ENCODE peak calls at places on chromosomes 4 and X, in four cellular contexts. One of them, this sample, is unnamed.

GRCh38 chrX:12956704-12957541 is 18.0 kb upstream of the TMSB4X start:
- DNase-seq in K562: peak
- DNase-seq in HepG2: no peak
- DNase-seq in H1: no peak
- DNase-seq in this sample: peak

GRCh38 chrX:48826135-48826875 is at the start of gene ERAS:
- DNase-seq in K562: no peak
- DNase-seq in HepG2: no peak
- DNase-seq in H1: no peak
- DNase-seq in this sample: no peak

GRCh38 chr4:105122334-105122733 is 24.3 kb upstream of the TET2 start:
- DNase-seq in K562: no peak
- DNase-seq in HepG2: no peak
- DNase-seq in H1: no peak
- DNase-seq in this sample: no peak

GRCh38 chr4:138831943-138832342 is 183.6 kb upstream of the NOCT start:
- DNase-seq in K562: no peak
- DNase-seq in HepG2: no peak
- DNase-seq in H1: no peak
- DNase-seq in this sample: peak

GRCh38 chr4:119861731-119862130 is 204.9 kb downstream of the MAD2L1 start:
- DNase-seq in K562: no peak
- DNase-seq in HepG2: no peak
- DNase-seq in H1: no peak
- DNase-seq in this sample: no peak

GRCh38 chr4:2462992-2463762 is 5.7 kb upstream of the RNF4 start:
- DNase-seq in K562: no peak
- DNase-seq in HepG2: no peak
- DNase-seq in H1: no peak
- DNase-seq in this sample: no peak

GRCh38 chr4:175234162-175234561 is 316.0 kb downstream of the ADAM29 start:
- DNase-seq in K562: no peak
- DNase-seq in HepG2: no peak
- DNase-seq in H1: no peak
- DNase-seq in this sample: no peak

GRCh38 chrX:130184168-130184567 is 12.4 kb downstream of the RAB33A start:
- DNase-seq in K562: no peak
- DNase-seq in HepG2: no peak
- DNase-seq in H1: no peak
- DNase-seq in this sample: no peak

GRCh38 chr4:17662694-17663093 is 48.3 kb downstream of the MED28 start:
- DNase-seq in K562: no peak
- DNase-seq in HepG2: no peak
- DNase-seq in H1: no peak
- DNase-seq in this sample: no peak

GRCh38 chr4:76458829-76459228 is 23.8 kb downstream of the SHROOM3 start:
- DNase-seq in K562: no peak
- DNase-seq in HepG2: no peak
- DNase-seq in H1: no peak
- DNase-seq in this sample: no peak

GRCh38 chr4:128823025-128823661 is 13.6 kb downstream of the JADE1 start:
- DNase-seq in K562: no peak
- DNase-seq in HepG2: no peak
- DNase-seq in H1: no peak
- DNase-seq in this sample: peak

GRCh38 chrX:45309096-45309495 is 108.4 kb upstream of the DIPK2B start:
- DNase-seq in K562: no peak
- DNase-seq in HepG2: no peak
- DNase-seq in H1: no peak
- DNase-seq in this sample: no peak

GRCh38 chrX:96889726-96890125 is 6.0 kb downstream of the RPA4 start:
- DNase-seq in K562: no peak
- DNase-seq in HepG2: peak
- DNase-seq in H1: no peak
- DNase-seq in this sample: no peak

GRCh38 chr4:164866817-164867490 is 10.0 kb upstream of the APELA start:
- DNase-seq in K562: no peak
- DNase-seq in HepG2: no peak
- DNase-seq in H1: peak
- DNase-seq in this sample: no peak

GRCh38 chrX:74232859-74233258 is 71.1 kb upstream of the ZCCHC13 start:
- DNase-seq in K562: peak
- DNase-seq in HepG2: peak
- DNase-seq in H1: no peak
- DNase-seq in this sample: peak

GRCh38 chr4:81095411-81095810 is 64.9 kb downstream of the BMP3 start:
- DNase-seq in K562: no peak
- DNase-seq in HepG2: no peak
- DNase-seq in H1: no peak
- DNase-seq in this sample: no peak

GRCh38 chr4:57190651-57191481 is 80.7 kb upstream of the IGFBP7 start:
- DNase-seq in K562: peak
- DNase-seq in HepG2: peak
- DNase-seq in H1: peak
- DNase-seq in this sample: peak

GRCh38 chrX:151870603-151871002 is 42.1 kb upstream of the MAGEA4 start:
- DNase-seq in K562: no peak
- DNase-seq in HepG2: peak
- DNase-seq in H1: no peak
- DNase-seq in this sample: peak

GRCh38 chr4:8542776-8543525 is 37.2 kb upstream of the GPR78 start:
- DNase-seq in K562: no peak
- DNase-seq in HepG2: no peak
- DNase-seq in H1: no peak
- DNase-seq in this sample: no peak

GRCh38 chr4:53640576-53641459 is 49.5 kb upstream of the LNX1 start:
- DNase-seq in K562: no peak
- DNase-seq in HepG2: no peak
- DNase-seq in H1: no peak
- DNase-seq in this sample: no peak

GRCh38 chr4:78616046-78616498 is 64.5 kb downstream of the ANXA3 start:
- DNase-seq in K562: no peak
- DNase-seq in HepG2: no peak
- DNase-seq in H1: no peak
- DNase-seq in this sample: no peak

GRCh38 chr4:164876680-164877324 is at the start of gene APELA:
- DNase-seq in K562: no peak
- DNase-seq in HepG2: peak
- DNase-seq in H1: no peak
- DNase-seq in this sample: no peak

GRCh38 chrX:25523574-25523973 is 507.8 kb upstream of the ARX start:
- DNase-seq in K562: peak
- DNase-seq in HepG2: peak
- DNase-seq in H1: peak
- DNase-seq in this sample: peak

GRCh38 chr4:128516568-128516967 is 229.0 kb upstream of the PGRMC2 start:
- DNase-seq in K562: no peak
- DNase-seq in HepG2: no peak
- DNase-seq in H1: no peak
- DNase-seq in this sample: no peak

GRCh38 chr4:109025471-109026076 is 262.7 kb upstream of the ETNPPL start:
- DNase-seq in K562: no peak
- DNase-seq in HepG2: no peak
- DNase-seq in H1: no peak
- DNase-seq in this sample: no peak

GRCh38 chr4:27084685-27085356 is 224.2 kb downstream of the STIM2 start:
- DNase-seq in K562: peak
- DNase-seq in HepG2: no peak
- DNase-seq in H1: no peak
- DNase-seq in this sample: no peak

GRCh38 chrX:123291623-123292022 is 107.5 kb downstream of the GRIA3 start:
- DNase-seq in K562: no peak
- DNase-seq in HepG2: no peak
- DNase-seq in H1: no peak
- DNase-seq in this sample: no peak

GRCh38 chr4:16883816-16884215 is 14.6 kb downstream of the LDB2 start:
- DNase-seq in K562: no peak
- DNase-seq in HepG2: no peak
- DNase-seq in H1: no peak
- DNase-seq in this sample: no peak

GRCh38 chrX:101164766-101165590 is 54.6 kb upstream of the DRP2 start:
- DNase-seq in K562: no peak
- DNase-seq in HepG2: no peak
- DNase-seq in H1: no peak
- DNase-seq in this sample: no peak

GRCh38 chr4:145176641-145177432 is 3.6 kb downstream of the OTUD4 start:
- DNase-seq in K562: no peak
- DNase-seq in HepG2: no peak
- DNase-seq in H1: no peak
- DNase-seq in this sample: no peak

GRCh38 chr4:123662827-123663226 is 266.2 kb downstream of the SPRY1 start:
- DNase-seq in K562: no peak
- DNase-seq in HepG2: no peak
- DNase-seq in H1: no peak
- DNase-seq in this sample: no peak

GRCh38 chr4:123661080-123661737 is 264.6 kb downstream of the SPRY1 start:
- DNase-seq in K562: peak
- DNase-seq in HepG2: no peak
- DNase-seq in H1: no peak
- DNase-seq in this sample: peak

GRCh38 chr4:123659262-123659661 is 262.7 kb downstream of the SPRY1 start:
- DNase-seq in K562: no peak
- DNase-seq in HepG2: peak
- DNase-seq in H1: no peak
- DNase-seq in this sample: no peak

GRCh38 chr4:123659759-123660158 is 263.2 kb downstream of the SPRY1 start:
- DNase-seq in K562: no peak
- DNase-seq in HepG2: peak
- DNase-seq in H1: no peak
- DNase-seq in this sample: no peak
- TF ChIP-seq MAFK in K562: no peak
- TF ChIP-seq MAFK in HepG2: no peak
- TF ChIP-seq MAFK in H1: no peak
- TF ChIP-seq MAFK in this sample: no peak

GRCh38 chr4:98571161-98571786 is 87.1 kb downstream of the TSPAN5 start:
- DNase-seq in K562: no peak
- DNase-seq in HepG2: no peak
- DNase-seq in H1: no peak
- DNase-seq in this sample: no peak
- TF ChIP-seq EP300 in K562: no peak
- TF ChIP-seq EP300 in HepG2: no peak
- TF ChIP-seq EP300 in H1: no peak
- TF ChIP-seq EP300 in this sample: no peak

DNA sequence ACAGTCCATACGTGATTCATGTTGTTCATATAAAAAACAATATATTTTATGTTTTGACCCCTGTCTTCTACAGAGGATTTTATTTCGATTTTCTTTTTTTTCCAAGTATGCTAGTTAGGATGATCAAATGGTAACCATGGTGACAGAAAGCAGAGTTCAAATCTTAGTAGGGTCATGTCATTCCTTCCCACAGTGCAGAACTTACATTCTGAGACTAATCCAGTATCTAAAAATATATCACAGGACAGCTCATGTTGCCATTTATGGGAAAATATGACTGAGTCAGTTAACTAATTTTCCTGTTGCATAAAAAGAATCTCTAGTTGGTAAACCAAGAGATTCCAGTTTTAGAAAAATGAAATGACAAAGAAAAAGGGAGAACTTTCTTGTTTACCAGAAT is 209.5 kb downstream of the PARM1 start:
- DNase-seq in K562: no peak
- DNase-seq in HepG2: no peak
- DNase-seq in H1: no peak
- DNase-seq in this sample: no peak
- TF ChIP-seq MAFK in K562: no peak
- TF ChIP-seq MAFK in HepG2: no peak
- TF ChIP-seq MAFK in H1: no peak
- TF ChIP-seq MAFK in this sample: no peak

GRCh38 chr4:30912098-30912719 is 192.0 kb downstream of the PCDH7 start:
- DNase-seq in K562: no peak
- DNase-seq in HepG2: no peak
- DNase-seq in H1: no peak
- DNase-seq in this sample: no peak
- TF ChIP-seq EP300 in K562: no peak
- TF ChIP-seq EP300 in HepG2: no peak
- TF ChIP-seq EP300 in H1: no peak
- TF ChIP-seq EP300 in this sample: no peak

GRCh38 chr4:102246416-102246815 is 98.9 kb downstream of the SLC39A8 start:
- DNase-seq in K562: no peak
- DNase-seq in HepG2: no peak
- DNase-seq in H1: no peak
- DNase-seq in this sample: no peak
- TF ChIP-seq MAFK in K562: no peak
- TF ChIP-seq MAFK in HepG2: no peak
- TF ChIP-seq MAFK in H1: no peak
- TF ChIP-seq MAFK in this sample: no peak